ENCODE peak calls at places on chromosomes 6 and 20, in eight cellular contexts. One of them, this sample, is unnamed.

GRCh38 chr6:40166963-40167362 is 232.7 kb upstream of the MOCS1 start:
- DNase-seq in transverse colon: no peak
- DNase-seq in upper lobe of right lung: no peak
- DNase-seq in mammary epithelial cell: peak; percentile 14
- DNase-seq in foreskin keratinocyte: no peak
- DNase-seq in hepatocyte: no peak
- DNase-seq in fibroblast of mammary gland: no peak
- DNase-seq in AG09319: no peak
- DNase-seq in this sample: no peak

GRCh38 chr6:16511048-16511660 is 250.1 kb downstream of the ATXN1 start:
- DNase-seq in transverse colon: no peak
- DNase-seq in upper lobe of right lung: no peak
- DNase-seq in mammary epithelial cell: peak; percentile 30
- DNase-seq in foreskin keratinocyte: no peak
- DNase-seq in hepatocyte: peak; percentile 52
- DNase-seq in fibroblast of mammary gland: peak; percentile 63
- DNase-seq in AG09319: peak; percentile 19
- DNase-seq in this sample: no peak

GRCh38 chr6:100228437-100229424 is 234.7 kb upstream of the MCHR2 start:
- DNase-seq in transverse colon: peak; percentile 77
- DNase-seq in upper lobe of right lung: peak; percentile 89
- DNase-seq in mammary epithelial cell: peak; percentile 62
- DNase-seq in foreskin keratinocyte: peak; percentile 34
- DNase-seq in hepatocyte: peak; percentile 85
- DNase-seq in fibroblast of mammary gland: peak; percentile 59
- DNase-seq in AG09319: peak; percentile 16
- DNase-seq in this sample: peak; percentile 95

GRCh38 chr20:49979030-49979832 is 3.5 kb upstream of the SNAI1 start:
- DNase-seq in transverse colon: peak; percentile 57
- DNase-seq in upper lobe of right lung: peak; percentile 74
- DNase-seq in mammary epithelial cell: no peak
- DNase-seq in foreskin keratinocyte: no peak
- DNase-seq in hepatocyte: peak; percentile 70
- DNase-seq in fibroblast of mammary gland: no peak
- DNase-seq in AG09319: no peak
- DNase-seq in this sample: peak; percentile 92

GRCh38 chr6:10177703-10178102 is 237.2 kb downstream of the TFAP2A start:
- DNase-seq in transverse colon: no peak
- DNase-seq in upper lobe of right lung: no peak
- DNase-seq in mammary epithelial cell: peak; percentile 46
- DNase-seq in foreskin keratinocyte: peak; percentile 44
- DNase-seq in hepatocyte: no peak
- DNase-seq in fibroblast of mammary gland: no peak
- DNase-seq in AG09319: no peak
- DNase-seq in this sample: no peak

GRCh38 chr20:10427060-10427692 is 6.8 kb downstream of the MKKS start:
- DNase-seq in transverse colon: peak; percentile 41
- DNase-seq in upper lobe of right lung: no peak
- DNase-seq in mammary epithelial cell: peak; percentile 47
- DNase-seq in foreskin keratinocyte: peak; percentile 22
- DNase-seq in hepatocyte: peak; percentile 76
- DNase-seq in fibroblast of mammary gland: peak; percentile 75
- DNase-seq in AG09319: peak; percentile 51
- DNase-seq in this sample: peak; percentile 75

GRCh38 chr20:48745330-48745729 is 82.5 kb downstream of the PREX1 start:
- DNase-seq in transverse colon: no peak
- DNase-seq in upper lobe of right lung: no peak
- DNase-seq in mammary epithelial cell: no peak
- DNase-seq in foreskin keratinocyte: no peak
- DNase-seq in hepatocyte: no peak
- DNase-seq in fibroblast of mammary gland: peak; percentile 6
- DNase-seq in AG09319: no peak
- DNase-seq in this sample: no peak

GRCh38 chr6:146127447-146128215 is 98.8 kb downstream of the GRM1 start:
- DNase-seq in transverse colon: no peak
- DNase-seq in upper lobe of right lung: no peak
- DNase-seq in mammary epithelial cell: no peak
- DNase-seq in foreskin keratinocyte: no peak
- DNase-seq in hepatocyte: no peak
- DNase-seq in fibroblast of mammary gland: no peak
- DNase-seq in AG09319: no peak
- DNase-seq in this sample: no peak

GRCh38 chr6:38776515-38776914 is 61.4 kb downstream of the DNAH8 start:
- DNase-seq in transverse colon: no peak
- DNase-seq in upper lobe of right lung: no peak
- DNase-seq in mammary epithelial cell: peak; percentile 83
- DNase-seq in foreskin keratinocyte: peak; percentile 93
- DNase-seq in hepatocyte: no peak
- DNase-seq in fibroblast of mammary gland: peak; percentile 24
- DNase-seq in AG09319: no peak
- DNase-seq in this sample: no peak

GRCh38 chr20:62356948-62357667 is 10.0 kb downstream of the LAMA5 start:
- DNase-seq in transverse colon: no peak
- DNase-seq in upper lobe of right lung: no peak
- DNase-seq in mammary epithelial cell: peak; percentile 58
- DNase-seq in foreskin keratinocyte: no peak
- DNase-seq in hepatocyte: no peak
- DNase-seq in fibroblast of mammary gland: peak; percentile 64
- DNase-seq in AG09319: no peak
- DNase-seq in this sample: peak; percentile 53

GRCh38 chr6:119834418-119834817 is 484.9 kb upstream of the MAN1A1 start:
- DNase-seq in transverse colon: no peak
- DNase-seq in upper lobe of right lung: no peak
- DNase-seq in mammary epithelial cell: peak; percentile 41
- DNase-seq in foreskin keratinocyte: no peak
- DNase-seq in hepatocyte: no peak
- DNase-seq in fibroblast of mammary gland: peak; percentile 5
- DNase-seq in AG09319: no peak
- DNase-seq in this sample: no peak

GRCh38 chr6:1756472-1757129 is 146.9 kb downstream of the FOXC1 start:
- DNase-seq in transverse colon: no peak
- DNase-seq in upper lobe of right lung: no peak
- DNase-seq in mammary epithelial cell: peak; percentile 13
- DNase-seq in foreskin keratinocyte: no peak
- DNase-seq in hepatocyte: no peak
- DNase-seq in fibroblast of mammary gland: no peak
- DNase-seq in AG09319: no peak
- DNase-seq in this sample: no peak

GRCh38 chr6:159522877-159523547 is 170.0 kb downstream of the SOD2 start:
- DNase-seq in transverse colon: no peak
- DNase-seq in upper lobe of right lung: no peak
- DNase-seq in mammary epithelial cell: no peak
- DNase-seq in foreskin keratinocyte: no peak
- DNase-seq in hepatocyte: no peak
- DNase-seq in fibroblast of mammary gland: no peak
- DNase-seq in AG09319: no peak
- DNase-seq in this sample: no peak

GRCh38 chr6:34587851-34588250 is 31.7 kb upstream of the SPDEF start:
- DNase-seq in transverse colon: no peak
- DNase-seq in upper lobe of right lung: no peak
- DNase-seq in mammary epithelial cell: no peak
- DNase-seq in foreskin keratinocyte: no peak
- DNase-seq in hepatocyte: no peak
- DNase-seq in fibroblast of mammary gland: no peak
- DNase-seq in AG09319: no peak
- DNase-seq in this sample: peak; percentile 24

GRCh38 chr6:34589140-34589539 is 33.0 kb upstream of the SPDEF start:
- DNase-seq in transverse colon: no peak
- DNase-seq in upper lobe of right lung: no peak
- DNase-seq in mammary epithelial cell: no peak
- DNase-seq in foreskin keratinocyte: no peak
- DNase-seq in hepatocyte: no peak
- DNase-seq in fibroblast of mammary gland: no peak
- DNase-seq in AG09319: no peak
- DNase-seq in this sample: peak; percentile 80

GRCh38 chr6:34587325-34587724 is 31.2 kb upstream of the SPDEF start:
- DNase-seq in transverse colon: peak; percentile 35
- DNase-seq in upper lobe of right lung: no peak
- DNase-seq in mammary epithelial cell: peak; percentile 14
- DNase-seq in foreskin keratinocyte: peak; percentile 11
- DNase-seq in hepatocyte: no peak
- DNase-seq in fibroblast of mammary gland: no peak
- DNase-seq in AG09319: no peak
- DNase-seq in this sample: peak; percentile 40

GRCh38 chr6:34592208-34592952 is 36.3 kb upstream of the SPDEF start:
- DNase-seq in transverse colon: no peak
- DNase-seq in upper lobe of right lung: no peak
- DNase-seq in mammary epithelial cell: no peak
- DNase-seq in foreskin keratinocyte: no peak
- DNase-seq in hepatocyte: no peak
- DNase-seq in fibroblast of mammary gland: no peak
- DNase-seq in AG09319: no peak
- DNase-seq in this sample: peak; percentile 35

DNA sequence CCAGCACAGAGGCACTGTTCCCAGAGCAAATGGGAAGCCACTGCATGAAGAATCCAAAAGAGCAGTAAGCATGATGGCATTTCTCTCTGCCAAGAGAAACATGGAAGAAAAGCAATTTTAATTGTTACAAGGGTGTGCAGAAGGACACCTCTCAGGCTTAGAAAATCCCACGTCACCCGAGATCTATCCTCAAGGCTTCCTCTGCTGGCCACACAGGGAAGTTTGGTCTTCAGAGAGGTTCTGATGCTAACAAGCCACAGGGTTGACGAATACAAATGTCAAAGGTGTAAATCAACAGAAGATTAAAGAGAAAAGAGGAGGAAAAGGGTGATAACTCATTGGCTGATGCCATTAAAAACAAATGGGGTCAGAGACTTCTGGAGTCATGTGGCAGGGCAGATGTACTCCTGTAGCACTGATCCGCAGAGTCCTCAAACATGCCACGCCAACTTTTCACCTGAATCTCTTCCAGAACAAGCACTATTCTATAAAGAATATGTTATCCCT is 33.6 kb upstream of the SPDEF start:
- DNase-seq in transverse colon: no peak
- DNase-seq in upper lobe of right lung: no peak
- DNase-seq in mammary epithelial cell: no peak
- DNase-seq in foreskin keratinocyte: no peak
- DNase-seq in hepatocyte: no peak
- DNase-seq in fibroblast of mammary gland: no peak
- DNase-seq in AG09319: no peak
- DNase-seq in this sample: peak; percentile 69
- TF ChIP-seq CTCF in transverse colon: no peak
- TF ChIP-seq CTCF in upper lobe of right lung: no peak
- TF ChIP-seq CTCF in mammary epithelial cell: no peak
- TF ChIP-seq CTCF in foreskin keratinocyte: no peak
- TF ChIP-seq CTCF in hepatocyte: no peak
- TF ChIP-seq CTCF in fibroblast of mammary gland: no peak
- TF ChIP-seq CTCF in AG09319: no peak
- TF ChIP-seq CTCF in this sample: peak; percentile 59

DNA sequence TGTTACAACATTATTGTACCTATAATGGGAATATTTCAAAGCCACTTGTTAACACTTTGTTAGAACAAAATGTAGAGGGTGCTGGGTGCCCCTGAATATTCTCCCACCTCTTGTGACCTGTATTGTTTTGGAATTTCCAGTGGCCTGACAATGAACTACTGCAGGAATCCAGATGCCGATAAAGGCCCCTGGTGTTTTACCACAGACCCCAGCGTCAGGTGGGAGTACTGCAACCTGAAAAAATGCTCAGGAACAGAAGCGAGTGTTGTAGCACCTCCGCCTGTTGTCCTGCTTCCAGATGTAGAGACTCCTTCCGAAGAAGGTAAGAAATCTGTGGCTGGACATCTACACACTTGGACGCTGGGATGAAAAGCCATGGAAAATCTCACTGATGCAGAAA is 28.9 kb downstream of the PLG start:
- DNase-seq in transverse colon: no peak
- DNase-seq in upper lobe of right lung: no peak
- DNase-seq in mammary epithelial cell: peak; percentile 3
- DNase-seq in foreskin keratinocyte: no peak
- DNase-seq in hepatocyte: no peak
- DNase-seq in fibroblast of mammary gland: no peak
- DNase-seq in AG09319: no peak
- DNase-seq in this sample: peak; percentile 84
- TF ChIP-seq CTCF in transverse colon: no peak
- TF ChIP-seq CTCF in upper lobe of right lung: no peak
- TF ChIP-seq CTCF in mammary epithelial cell: peak; percentile 13
- TF ChIP-seq CTCF in foreskin keratinocyte: peak; percentile 27
- TF ChIP-seq CTCF in hepatocyte: no peak
- TF ChIP-seq CTCF in fibroblast of mammary gland: peak; percentile 18
- TF ChIP-seq CTCF in AG09319: no peak
- TF ChIP-seq CTCF in this sample: peak; percentile 74

DNA sequence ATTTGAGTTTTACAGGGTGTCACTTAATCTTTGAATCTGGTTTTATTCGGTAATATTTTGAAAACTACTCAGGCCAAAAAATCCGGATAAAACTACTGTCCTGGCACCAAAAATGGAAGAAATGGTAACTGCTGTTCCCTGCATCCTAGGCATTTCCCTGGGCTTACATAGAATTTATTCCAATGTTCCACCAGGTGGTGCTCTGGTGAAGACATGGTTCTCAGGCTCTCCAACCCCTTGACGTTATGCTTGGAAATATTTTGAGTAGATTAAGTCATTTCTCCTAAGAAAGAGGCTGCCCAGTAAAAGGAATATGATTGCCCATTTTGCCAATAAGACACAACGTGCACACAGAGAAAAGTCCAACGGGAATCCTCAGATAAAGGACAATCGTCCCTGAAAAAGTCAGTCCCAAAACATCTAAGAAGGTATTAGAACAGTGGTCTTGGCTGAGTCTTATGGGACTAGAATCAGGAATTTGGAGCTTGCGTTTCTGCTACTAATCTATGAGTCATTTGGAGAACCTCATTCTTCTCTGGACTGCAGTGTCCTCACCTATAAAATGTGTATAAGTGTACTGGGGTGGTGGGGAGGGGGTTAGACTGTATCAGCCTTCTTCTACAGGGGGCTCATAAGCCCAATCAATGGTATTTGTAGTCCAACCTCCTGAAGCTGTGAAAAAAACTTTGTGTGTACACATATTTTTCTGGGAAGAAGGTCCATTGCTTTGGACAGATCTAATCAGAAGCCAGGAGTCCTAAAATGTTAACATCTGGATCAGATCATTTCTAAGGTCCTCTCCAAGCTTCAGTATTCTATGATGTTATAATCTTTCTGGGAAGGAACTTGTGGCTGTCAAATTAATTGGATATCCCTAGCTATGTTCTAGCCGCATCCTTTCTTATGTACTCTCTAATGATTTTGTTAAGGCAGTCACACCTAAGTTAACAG is 131.0 kb upstream of the BMP2 start:
- DNase-seq in transverse colon: peak; percentile 31
- DNase-seq in upper lobe of right lung: no peak
- DNase-seq in mammary epithelial cell: peak; percentile 64
- DNase-seq in foreskin keratinocyte: peak; percentile 47
- DNase-seq in hepatocyte: peak; percentile 81
- DNase-seq in fibroblast of mammary gland: peak; percentile 69
- DNase-seq in AG09319: peak; percentile 22
- DNase-seq in this sample: peak; percentile 69
- TF ChIP-seq CTCF in transverse colon: peak; percentile 62
- TF ChIP-seq CTCF in upper lobe of right lung: peak; percentile 60
- TF ChIP-seq CTCF in mammary epithelial cell: peak; percentile 65
- TF ChIP-seq CTCF in foreskin keratinocyte: peak; percentile 86
- TF ChIP-seq CTCF in hepatocyte: peak; percentile 72
- TF ChIP-seq CTCF in fibroblast of mammary gland: peak; percentile 48
- TF ChIP-seq CTCF in AG09319: peak; percentile 56
- TF ChIP-seq CTCF in this sample: peak; percentile 84

DNA sequence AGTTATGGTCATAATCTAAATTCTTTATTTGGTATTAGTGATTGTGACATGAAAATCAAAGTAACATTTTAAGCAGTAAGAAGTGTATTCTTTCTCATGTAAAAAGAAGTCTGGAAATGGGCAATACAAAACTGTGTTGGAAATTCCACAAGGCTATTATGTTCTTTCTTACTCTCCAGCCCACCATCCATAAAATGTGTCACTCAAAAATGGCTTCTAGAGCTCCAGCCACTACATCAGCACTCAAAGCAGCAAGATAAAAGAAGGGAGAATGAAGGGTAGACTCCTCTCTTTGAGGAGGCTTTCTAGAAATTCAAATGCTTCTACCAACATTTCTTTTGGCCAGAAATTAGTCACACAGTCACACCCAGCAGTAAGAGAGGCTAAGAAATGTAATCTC is 18.4 kb downstream of the PDSS2 start:
- DNase-seq in transverse colon: no peak
- DNase-seq in upper lobe of right lung: no peak
- DNase-seq in mammary epithelial cell: no peak
- DNase-seq in foreskin keratinocyte: no peak
- DNase-seq in hepatocyte: no peak
- DNase-seq in fibroblast of mammary gland: no peak
- DNase-seq in AG09319: no peak
- DNase-seq in this sample: no peak
- TF ChIP-seq CTCF in transverse colon: no peak
- TF ChIP-seq CTCF in upper lobe of right lung: no peak
- TF ChIP-seq CTCF in mammary epithelial cell: no peak
- TF ChIP-seq CTCF in foreskin keratinocyte: no peak
- TF ChIP-seq CTCF in hepatocyte: no peak
- TF ChIP-seq CTCF in fibroblast of mammary gland: no peak
- TF ChIP-seq CTCF in AG09319: no peak
- TF ChIP-seq CTCF in this sample: no peak

This sample was measured in endodermal cell.